ENCODE peak calls at places on chromosome 4, in ten cellular contexts. O is activated T-cell treated with anti-CD3 and anti-CD28 coated beads, Interleukin-2, amount 50 U/mL, for 72 hours; H is GM23338; W is iPS-NIHi11; U is CD8-positive, alpha-beta memory T cell; K is ovary; L is omental fat pad; Y is RPMI7951; T is heart right ventricle; E is lower leg skin. A is an unnamed sample.

GRCh38 chr4:41258783-41259182 is 2.1 kb downstream of the UCHL1 start:
- DNase-seq in O (no peak), H (peak), W (peak), U (no peak), K (peak), L (no peak), Y (peak), T (no peak), E (no peak), A (peak)

GRCh38 chr4:85942107-85942506 is 417.7 kb downstream of the MAPK10 start:
- DNase-seq in O (no peak), H (no peak), W (no peak), U (no peak), K (no peak), L (no peak), Y (no peak), T (no peak), E (no peak), A (no peak)

GRCh38 chr4:102614801-102615200 is 113.6 kb downstream of the NFKB1 start:
- DNase-seq in O (no peak), H (peak), W (no peak), U (peak), K (no peak), L (no peak), Y (peak), T (no peak), E (no peak), A (no peak)

GRCh38 chr4:71290481-71290880 is 48.3 kb upstream of the SLC4A4 start:
- DNase-seq in O (no peak), H (no peak), W (no peak), U (no peak), K (no peak), L (no peak), Y (no peak), T (no peak), E (no peak), A (no peak)

GRCh38 chr4:142707397-142707796 is 138.7 kb downstream of the INPP4B start:
- DNase-seq in O (no peak), H (no peak), W (no peak), U (no peak), K (no peak), L (no peak), Y (no peak), T (no peak), E (no peak), A (no peak)

GRCh38 chr4:163558539-163559044 is 64.1 kb downstream of the TMA16 start:
- DNase-seq in O (no peak), H (no peak), W (no peak), U (peak), K (no peak), L (no peak), Y (no peak), T (no peak), E (peak), A (no peak)

GRCh38 chr4:150078996-150079581 is 844 bp downstream of the DCLK2 start:
- DNase-seq in O (peak), H (peak), W (peak), U (no peak), K (peak), L (peak), Y (peak), T (peak), E (no peak), A (no peak)

GRCh38 chr4:82753238-82753637 is 45.4 kb downstream of the SCD5 start:
- DNase-seq in O (no peak), H (no peak), W (no peak), U (no peak), K (no peak), L (no peak), Y (no peak), T (no peak), E (no peak), A (no peak)

GRCh38 chr4:102449751-102450352 is 51.3 kb upstream of the NFKB1 start:
- DNase-seq in O (peak), H (peak), W (peak), U (peak), K (no peak), L (no peak), Y (peak), T (peak), E (peak), A (no peak)

GRCh38 chr4:124640037-124640730 is 72.3 kb downstream of the ANKRD50 start:
- DNase-seq in O (no peak), H (no peak), W (no peak), U (no peak), K (no peak), L (no peak), Y (peak), T (no peak), E (no peak), A (peak)

GRCh38 chr4:98689507-98690174 is 31.2 kb upstream of the TSPAN5 start:
- DNase-seq in O (no peak), H (no peak), W (no peak), U (no peak), K (no peak), L (no peak), Y (no peak), T (no peak), E (no peak), A (no peak)

GRCh38 chr4:144655491-144655890 is 9.5 kb downstream of the HHIP start:
- DNase-seq in O (no peak), H (no peak), W (no peak), U (no peak), K (no peak), L (no peak), Y (no peak), T (no peak), E (no peak), A (no peak)